ENCODE peak calls at places on chromosome 10, in four cellular contexts. R, U, P and O are unnamed samples.
A peak's percentile ranks its signal among the peaks of the same experiment; 100 is the strongest.

GRCh38 chr10:119737827-119738226 is 12.0 kb downstream of the INPP5F start:
- DNase-seq in R (no peak), U (no peak), P (no peak), O (no peak)

GRCh38 chr10:21372651-21373410 is 152.7 kb downstream of the SKIDA1 start:
- DNase-seq in R (peak; percentile 23), U (no peak), P (no peak), O (peak; percentile 50)

GRCh38 chr10:29946953-29947700 is 112.3 kb downstream of the JCAD start:
- DNase-seq in R (no peak), U (peak; percentile 34), P (no peak), O (no peak)

GRCh38 chr10:28179490-28180099 is 123.3 kb downstream of the MPP7 start:
- DNase-seq in R (peak; percentile 4), U (no peak), P (no peak), O (no peak)

GRCh38 chr10:125263551-125263950 is 103.2 kb upstream of the CTBP2 start:
- DNase-seq in R (no peak), U (no peak), P (no peak), O (no peak)

GRCh38 chr10:31315453-31315852 is 3.6 kb upstream of the ZEB1 start:
- DNase-seq in R (no peak), U (no peak), P (no peak), O (no peak)

GRCh38 chr10:26725837-26726727 is 28.6 kb downstream of the PDSS1 start:
- DNase-seq in R (no peak), U (peak; percentile 67), P (no peak), O (peak; percentile 68)

GRCh38 chr10:121158988-121159579 is 307.9 kb downstream of the WDR11 start:
- DNase-seq in R (no peak), U (no peak), P (no peak), O (no peak)

GRCh38 chr10:22992075-22992474 is 64.2 kb downstream of the ARMC3 start:
- DNase-seq in R (no peak), U (no peak), P (no peak), O (no peak)

GRCh38 chr10:49164587-49165188 is 23.5 kb downstream of the TMEM273 start:
- DNase-seq in R (no peak), U (peak; percentile 52), P (peak; percentile 15), O (no peak)

GRCh38 chr10:3542185-3542611 is 242.8 kb downstream of the KLF6 start:
- DNase-seq in R (no peak), U (no peak), P (no peak), O (no peak)

GRCh38 chr10:132977807-132978206 is 35.4 kb upstream of the CFAP46 start:
- DNase-seq in R (no peak), U (no peak), P (no peak), O (peak; percentile 30)

GRCh38 chr10:74641659-74642058 is 184.7 kb upstream of the KAT6B start:
- DNase-seq in R (no peak), U (no peak), P (no peak), O (no peak)

GRCh38 chr10:111506266-111507034 is 429.6 kb downstream of the ADRA2A start:
- DNase-seq in R (no peak), U (no peak), P (no peak), O (no peak)